ENCODE peak calls at places on chromosomes 7 and 10, in six cellular contexts. E is mesenchymal stem cell, X is trophoblast cell, W is neuronal stem cell, P is H9, Y is IMR-90. A is an unnamed sample.

GRCh38 chr10:6171891-6172354 is 30.8 kb upstream of the PFKFB3 start:
- DNase-seq in P (no peak), X (peak), W (no peak), Y (peak), E (peak), A (no peak)

GRCh38 chr7:127690806-127691205 is 38.8 kb downstream of the SND1 start:
- DNase-seq in Y (no peak), W (no peak), E (no peak), P (no peak), X (no peak), A (no peak)

GRCh38 chr7:93117852-93118530 is at the start of gene SAMD9:
- DNase-seq in W (no peak), P (no peak), Y (peak), E (peak), X (peak), A (peak)

GRCh38 chr7:95213148-95213547 is 111.2 kb downstream of the PON1 start:
- DNase-seq in E (no peak), Y (no peak), P (no peak), W (no peak), X (peak), A (no peak)

GRCh38 chr10:126050301-126050700 is 153.9 kb downstream of the FANK1 start:
- DNase-seq in E (no peak), Y (no peak), W (no peak), P (no peak), X (peak), A (no peak)

GRCh38 chr7:23619141-23619540 is 22.0 kb downstream of the CCDC126 start:
- DNase-seq in P (no peak), E (no peak), X (no peak), W (no peak), Y (no peak), A (no peak)

GRCh38 chr7:64037095-64037494 is 8.1 kb upstream of the ZNF727 start:
- DNase-seq in E (no peak), X (no peak), W (no peak), Y (no peak), P (no peak), A (no peak)

GRCh38 chr7:124716894-124717293 is 48.7 kb downstream of the GPR37 start:
- DNase-seq in W (no peak), X (no peak), E (no peak), Y (no peak), P (no peak), A (no peak)

GRCh38 chr7:142603870-142604448 is 145.3 kb upstream of the PRSS1 start:
- DNase-seq in X (peak), E (peak), W (peak), P (no peak), Y (peak), A (peak)

GRCh38 chr10:11901454-11902431 is 78.6 kb downstream of the PROSER2 start:
- DNase-seq in E (peak), Y (peak), P (peak), X (no peak), W (no peak), A (peak)

GRCh38 chr10:79260803-79261740 is 86.2 kb upstream of the PPIF start:
- DNase-seq in Y (peak), E (peak), W (no peak), P (peak), X (no peak), A (peak)

GRCh38 chr10:89582022-89582421 is 46.6 kb upstream of the SLC16A12 start:
- DNase-seq in X (no peak), E (no peak), Y (no peak), P (no peak), W (no peak), A (no peak)

GRCh38 chr7:120735791-120736190 is 122.2 kb downstream of the TSPAN12 start:
- DNase-seq in P (no peak), Y (peak), W (no peak), X (no peak), E (no peak), A (no peak)

GRCh38 chr7:99267530-99268360 is 4.9 kb upstream of the MYH16 start:
- DNase-seq in E (peak), W (no peak), Y (peak), X (no peak), P (no peak), A (no peak)

GRCh38 chr7:55242613-55243012 is 122.5 kb upstream of the LANCL2 start:
- DNase-seq in W (no peak), P (no peak), X (no peak), Y (peak), E (peak), A (no peak)

GRCh38 chr10:10787586-10787985 is 230.1 kb upstream of the CELF2 start:
- DNase-seq in Y (no peak), X (no peak), W (no peak), P (no peak), E (no peak), A (no peak)

GRCh38 chr7:51263631-51264484 is 52.8 kb downstream of the COBL start:
- DNase-seq in W (no peak), P (no peak), Y (no peak), X (peak), E (no peak), A (no peak)

GRCh38 chr10:97880109-97880508 is 30.5 kb downstream of the GOLGA7B start:
- DNase-seq in E (no peak), P (no peak), W (no peak), Y (no peak), X (no peak), A (no peak)

GRCh38 chr10:77889277-77889903 is 37.2 kb downstream of the DLG5 start:
- DNase-seq in P (peak), E (peak), W (peak), X (peak), Y (no peak), A (peak)

GRCh38 chr7:93044147-93044810 is 73.5 kb downstream of the SAMD9 start:
- DNase-seq in P (peak), E (no peak), W (peak), X (no peak), Y (peak), A (peak)

GRCh38 chr7:2845193-2845592 is 1.1 kb upstream of the GNA12 start:
- DNase-seq in X (no peak), Y (no peak), P (no peak), W (no peak), E (no peak), A (peak)

GRCh38 chr10:18906636-18907035 is 142.0 kb upstream of the MALRD1 start:
- DNase-seq in X (no peak), W (no peak), P (no peak), E (no peak), Y (peak), A (no peak)

GRCh38 chr7:516606-517456 is 2.8 kb downstream of the PDGFA start:
- DNase-seq in X (peak), P (no peak), E (peak), W (peak), Y (peak), A (peak)

GRCh38 chr7:9598411-9598810 is 1165.0 kb downstream of the NXPH1 start:
- DNase-seq in Y (no peak), X (no peak), W (no peak), E (no peak), P (no peak), A (no peak)

GRCh38 chr10:56346845-56347415 is 14.1 kb downstream of the ZWINT start:
- DNase-seq in X (peak), P (no peak), W (no peak), E (peak), Y (peak), A (no peak)

GRCh38 chr10:29926649-29927048 is 132.7 kb downstream of the JCAD start:
- DNase-seq in E (peak), W (no peak), Y (peak), P (no peak), X (peak), A (peak)

GRCh38 chr10:60937022-60937421 is 7.0 kb downstream of the RHOBTB1 start:
- DNase-seq in Y (no peak), X (no peak), E (no peak), P (no peak), W (no peak), A (no peak)

GRCh38 chr7:134284952-134285351 is 31.8 kb downstream of the SLC35B4 start:
- DNase-seq in X (no peak), W (no peak), E (no peak), P (no peak), Y (no peak), A (no peak)

GRCh38 chr7:130955560-130955919 is 221.5 kb upstream of the KLF14 start:
- DNase-seq in X (no peak), W (no peak), Y (no peak), P (no peak), E (no peak), A (no peak)

GRCh38 chr10:80161321-80162084 is 29.0 kb downstream of the PLAC9 start:
- DNase-seq in Y (no peak), E (peak), W (no peak), X (no peak), P (peak), A (peak)

GRCh38 chr7:69656890-69657289 is 58.6 kb downstream of the AUTS2 start:
- DNase-seq in E (peak), X (peak), P (no peak), W (no peak), Y (no peak), A (peak)

GRCh38 chr7:80284848-80285247 is 150.2 kb downstream of the GNAI1 start:
- DNase-seq in W (no peak), X (no peak), E (peak), Y (peak), P (no peak), A (no peak)

GRCh38 chr10:6083523-6084475 is 5.0 kb upstream of the RBM17 start:
- DNase-seq in E (no peak), W (no peak), X (no peak), Y (peak), P (no peak), A (peak)

GRCh38 chr10:21751341-21752310 is 217.6 kb downstream of the MLLT10 start:
- DNase-seq in Y (no peak), E (no peak), W (no peak), X (peak), P (peak), A (peak)
- H2BK120ac ChIP-seq in Y (no peak), E (no peak), W (no peak), X (peak), P (peak), A (no peak)

GRCh38 chr10:21292763-21293517 is 232.5 kb downstream of the SKIDA1 start:
- DNase-seq in W (peak), Y (peak), E (peak), P (peak), X (peak), A (peak)

GRCh38 chr10:21297525-21298383 is 227.7 kb downstream of the SKIDA1 start:
- DNase-seq in W (no peak), Y (no peak), E (no peak), X (no peak), P (no peak), A (no peak)

GRCh38 chr10:21290499-21291160 is 234.9 kb downstream of the SKIDA1 start:
- DNase-seq in X (no peak), W (no peak), Y (no peak), E (no peak), P (no peak), A (no peak)

GRCh38 chr10:21296575-21297355 is 228.7 kb downstream of the SKIDA1 start:
- DNase-seq in W (no peak), X (no peak), P (no peak), Y (no peak), E (no peak), A (no peak)

GRCh38 chr10:21293518-21294356 is 231.7 kb downstream of the SKIDA1 start:
- DNase-seq in Y (no peak), X (no peak), W (peak), E (no peak), P (no peak), A (peak)
- H2BK120ac ChIP-seq in Y (peak), X (peak), W (no peak), E (no peak), P (no peak), A (peak)

GRCh38 chr7:135753616-135754413 is 5.2 kb upstream of the FAM180A start:
- DNase-seq in X (no peak), P (peak), W (no peak), E (no peak), Y (no peak), A (no peak)
- H2BK120ac ChIP-seq in X (peak), P (no peak), W (no peak), E (no peak), Y (no peak), A (no peak)

GRCh38 chr7:29276806-29277205 is 82.2 kb downstream of the CHN2 start:
- DNase-seq in X (no peak), E (no peak), Y (no peak), P (no peak), W (no peak), A (no peak)

GRCh38 chr7:29278362-29279070 is 83.9 kb downstream of the CHN2 start:
- DNase-seq in P (no peak), E (no peak), X (no peak), Y (no peak), W (no peak), A (no peak)

GRCh38 chr7:29275493-29275892 is 80.9 kb downstream of the CHN2 start:
- DNase-seq in P (no peak), E (no peak), Y (no peak), X (no peak), W (no peak), A (no peak)

GRCh38 chr7:29275018-29275318 is 80.4 kb downstream of the CHN2 start:
- DNase-seq in P (no peak), X (no peak), Y (no peak), E (no peak), W (no peak), A (no peak)

DNA sequence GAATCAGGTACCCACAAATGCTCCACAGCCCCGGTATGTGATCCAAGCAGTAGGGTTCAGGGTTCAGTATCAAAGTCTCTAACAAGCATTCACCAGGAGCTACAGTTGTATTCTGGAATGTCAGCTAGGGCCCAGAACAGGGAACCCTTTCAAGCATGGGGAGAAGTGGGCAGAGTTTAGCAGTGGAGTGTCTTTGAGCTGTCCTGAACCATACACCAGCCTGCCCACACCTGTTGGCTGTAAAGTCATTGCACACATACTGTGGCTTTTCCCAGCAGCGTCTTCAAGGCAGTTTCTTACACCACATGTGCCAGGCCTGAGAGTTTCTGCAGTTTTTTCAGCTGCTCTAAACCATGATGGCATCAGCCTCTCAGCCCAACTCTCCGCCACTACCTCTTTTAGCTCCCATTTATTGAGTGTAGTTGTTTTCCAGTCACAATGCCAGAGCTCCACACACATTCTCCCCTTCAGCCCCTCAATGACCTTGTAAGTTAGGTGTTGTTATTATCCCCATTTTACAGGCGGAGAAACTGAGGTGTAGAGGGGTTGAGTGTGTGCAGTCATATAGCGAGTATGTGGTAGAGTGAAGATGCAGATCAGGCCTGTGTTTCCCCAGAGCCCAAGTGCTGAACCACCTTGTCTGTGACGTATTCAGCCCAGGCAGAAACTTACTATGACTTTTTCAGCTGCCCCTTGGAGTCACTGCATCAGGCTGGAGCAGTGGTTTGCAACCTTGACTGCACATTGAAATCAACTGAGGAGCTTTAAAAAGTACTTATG is 83.1 kb downstream of the CHN2 start:
- DNase-seq in E (no peak), P (no peak), Y (no peak), X (no peak), W (no peak), A (no peak)
- H2BK120ac ChIP-seq in E (no peak), P (no peak), Y (no peak), X (no peak), W (no peak), A (no peak)

DNA sequence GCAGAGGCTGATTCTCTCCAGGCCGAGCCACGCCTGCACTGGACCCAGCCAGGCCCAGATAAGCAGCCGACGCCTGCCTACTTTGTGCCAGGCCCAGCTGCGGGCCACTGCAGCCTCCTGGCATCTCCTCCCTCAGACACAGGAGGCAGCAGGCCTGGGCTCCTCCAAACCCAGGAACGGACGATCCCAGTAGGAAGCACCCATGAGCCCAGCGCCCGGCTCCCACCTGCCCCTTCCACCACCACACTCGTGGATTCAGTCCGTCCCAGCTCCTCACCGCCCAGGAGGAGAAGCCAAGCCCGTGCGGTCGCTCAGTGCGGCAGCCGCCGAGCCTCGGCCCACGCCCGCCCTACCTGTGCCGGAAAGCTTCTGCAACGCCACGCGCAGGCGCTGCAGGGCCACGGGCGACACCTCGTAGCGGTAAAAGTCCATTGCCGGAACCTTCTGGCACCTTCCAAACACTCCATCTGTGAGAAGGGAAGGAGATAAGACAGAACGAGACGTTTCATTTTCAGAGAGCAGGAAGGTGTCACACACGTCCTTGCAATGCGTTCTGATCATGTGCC is 271.1 kb downstream of the PTPRN2 start:
- DNase-seq in W (no peak), P (peak), X (no peak), E (no peak), Y (no peak), A (no peak)
- H2BK120ac ChIP-seq in W (no peak), P (no peak), X (no peak), E (no peak), Y (no peak), A (no peak)

GRCh38 chr10:132848951-132849545 is 63.1 kb upstream of the NKX6-2 start:
- DNase-seq in P (peak), X (no peak), E (no peak), W (no peak), Y (no peak), A (no peak)
- H2BK120ac ChIP-seq in P (no peak), X (no peak), E (no peak), W (no peak), Y (no peak), A (no peak)